ENCODE peak calls at places on chromosomes 3 and 15, in ten cellular contexts. H is NCI-H1105; T is NCI-H460; C is GM03348; S is Daoy; X is RCC 7860; L is CD8-positive, alpha-beta memory T cell; U is brain microvascular endothelial cell; M is GM12865; Y is cerebellar cortex. P is an unnamed sample.
A peak's percentile ranks its signal among the peaks of the same experiment; 100 is the strongest.

GRCh38 chr3:111961461-111962269 is 17.2 kb upstream of the ABHD10 start:
- DNase-seq in T (no peak), X (no peak), S (no peak), C (peak; percentile 12), L (no peak), Y (no peak), U (no peak), H (no peak), M (no peak), P (no peak)

GRCh38 chr3:172279191-172279640 is 169.0 kb downstream of the GHSR start:
- DNase-seq in H (peak; percentile 69), S (no peak), T (no peak), M (no peak), X (no peak), Y (peak; percentile 83), C (no peak), U (no peak), L (no peak), P (no peak)

GRCh38 chr3:40827942-40828688 is 303.4 kb downstream of the ZNF621 start:
- DNase-seq in U (peak; percentile 57), S (peak; percentile 7), X (peak; percentile 71), M (no peak), H (no peak), T (no peak), C (no peak), L (no peak), Y (no peak), P (no peak)

GRCh38 chr3:78322780-78323179 is 1282.9 kb downstream of the ROBO2 start:
- DNase-seq in U (no peak), S (no peak), T (no peak), L (no peak), Y (no peak), C (no peak), X (no peak), H (no peak), M (peak; percentile 1), P (no peak)

GRCh38 chr3:156317457-156317856 is 197.1 kb downstream of the KCNAB1 start:
- DNase-seq in C (peak; percentile 17), U (peak; percentile 5), M (no peak), L (no peak), S (peak; percentile 68), X (peak; percentile 63), T (no peak), H (no peak), Y (no peak), P (no peak)

GRCh38 chr3:55159711-55160110 is 231.9 kb upstream of the LRTM1 start:
- DNase-seq in H (no peak), Y (no peak), U (no peak), C (no peak), X (peak; percentile 23), L (no peak), S (no peak), T (no peak), M (no peak), P (no peak)

GRCh38 chr15:29936353-29937049 is 114.2 kb upstream of the TJP1 start:
- DNase-seq in C (no peak), H (no peak), Y (no peak), T (no peak), L (no peak), M (no peak), S (no peak), U (no peak), X (no peak), P (no peak)

GRCh38 chr3:94256888-94257813 is 194.3 kb downstream of the NSUN3 start:
- DNase-seq in S (no peak), M (no peak), Y (no peak), T (no peak), C (no peak), H (no peak), U (no peak), X (no peak), L (no peak), P (no peak)

GRCh38 chr3:49470714-49471420 is 800 bp downstream of the DAG1 start:
- DNase-seq in S (no peak), T (no peak), C (no peak), U (no peak), H (no peak), M (no peak), X (no peak), Y (no peak), L (no peak), P (peak; percentile 38)

GRCh38 chr15:86001200-86001599 is 78.5 kb upstream of the AGBL1 start:
- DNase-seq in U (no peak), S (no peak), X (no peak), Y (no peak), H (no peak), T (no peak), L (no peak), C (no peak), M (no peak), P (no peak)

GRCh38 chr15:44882499-44882968 is 74.0 kb upstream of the TERB2 start:
- DNase-seq in L (no peak), M (peak; percentile 93), S (peak; percentile 81), Y (no peak), U (no peak), X (peak; percentile 50), H (no peak), T (no peak), C (no peak), P (no peak)

GRCh38 chr15:62606376-62607164 is 436.0 kb upstream of the TPM1 start:
- DNase-seq in X (peak; percentile 99), L (no peak), M (no peak), C (peak; percentile 93), T (no peak), Y (no peak), U (peak; percentile 98), S (peak; percentile 92), H (no peak), P (no peak)

GRCh38 chr15:72460393-72460792 is 13.7 kb upstream of the ARIH1 start:
- DNase-seq in U (no peak), T (no peak), S (no peak), H (no peak), Y (no peak), L (no peak), X (no peak), M (no peak), C (no peak), P (no peak)

GRCh38 chr3:55519016-55519415 is 31.9 kb upstream of the WNT5A start:
- DNase-seq in X (no peak), Y (no peak), U (no peak), M (no peak), C (peak; percentile 51), L (no peak), S (no peak), H (no peak), T (peak; percentile 40), P (no peak)

GRCh38 chr15:70099966-70100494 is 2.3 kb upstream of the TLE3 start:
- DNase-seq in M (peak; percentile 43), U (no peak), X (no peak), T (peak; percentile 33), L (no peak), S (peak; percentile 26), H (peak; percentile 42), Y (peak; percentile 23), C (no peak), P (peak; percentile 36)

GRCh38 chr3:8784676-8785435 is 15.4 kb upstream of the OXTR start:
- DNase-seq in T (no peak), U (no peak), C (no peak), S (no peak), X (no peak), H (no peak), Y (peak; percentile 12), L (no peak), M (no peak), P (no peak)

GRCh38 chr3:186520957-186521842 is 23.0 kb downstream of the CRYGS start:
- DNase-seq in X (no peak), S (no peak), U (no peak), L (no peak), M (peak; percentile 79), T (no peak), Y (no peak), H (no peak), C (no peak), P (peak; percentile 80)

GRCh38 chr15:59124261-59124660 is 19.3 kb downstream of the CCNB2 start:
- DNase-seq in U (no peak), C (no peak), S (no peak), X (no peak), L (no peak), H (no peak), T (no peak), M (no peak), Y (no peak), P (no peak)

GRCh38 chr15:34721802-34722795 is 32.7 kb downstream of the GJD2 start:
- DNase-seq in Y (peak; percentile 89), S (peak; percentile 54), C (peak; percentile 92), M (peak; percentile 2), X (no peak), T (peak; percentile 4), H (peak; percentile 51), L (no peak), U (peak; percentile 7), P (no peak)

GRCh38 chr15:57598346-57598745 is 6.6 kb downstream of the MYZAP start:
- DNase-seq in S (no peak), U (no peak), Y (no peak), T (no peak), X (no peak), H (no peak), C (no peak), L (no peak), M (no peak), P (no peak)

GRCh38 chr3:95923496-95924210 is 890.7 kb upstream of the EPHA6 start:
- DNase-seq in X (peak; percentile 89), S (no peak), T (no peak), L (no peak), C (peak; percentile 82), Y (no peak), M (no peak), U (peak; percentile 83), H (no peak), P (no peak)

GRCh38 chr3:29468150-29468549 is 187.3 kb downstream of the RBMS3 start:
- DNase-seq in Y (no peak), X (no peak), T (no peak), C (no peak), S (no peak), H (no peak), L (no peak), U (no peak), M (no peak), P (no peak)

GRCh38 chr3:193902557-193903256 is 233.2 kb upstream of the HES1 start:
- DNase-seq in L (no peak), C (no peak), S (no peak), Y (no peak), U (no peak), H (no peak), T (no peak), X (no peak), M (no peak), P (no peak)

GRCh38 chr3:124768812-124769211 is 38.6 kb downstream of the UMPS start:
- DNase-seq in L (no peak), M (peak; percentile 47), T (no peak), Y (no peak), C (peak; percentile 46), U (no peak), H (no peak), X (no peak), S (peak; percentile 41), P (no peak)

GRCh38 chr3:141796436-141797166 is 33.4 kb downstream of the GRK7 start:
- DNase-seq in Y (no peak), S (no peak), H (no peak), L (peak; percentile 69), U (no peak), C (peak; percentile 38), M (peak; percentile 84), X (no peak), T (no peak), P (peak; percentile 79)

GRCh38 chr3:157257101-157257500 is 97.2 kb upstream of the CCNL1 start:
- DNase-seq in T (no peak), U (no peak), C (no peak), H (no peak), X (no peak), L (no peak), M (no peak), Y (no peak), S (no peak), P (no peak)

GRCh38 chr3:129486057-129487035 is 42.1 kb upstream of the RHO start:
- DNase-seq in M (peak; percentile 59), T (no peak), H (no peak), L (no peak), X (no peak), Y (no peak), C (peak; percentile 72), U (peak; percentile 14), S (peak; percentile 15), P (no peak)

GRCh38 chr15:76988874-76989780 is 5.8 kb upstream of the PSTPIP1 start:
- DNase-seq in Y (no peak), M (peak; percentile 39), X (no peak), H (no peak), U (no peak), L (no peak), T (no peak), S (no peak), C (no peak), P (no peak)

P was measured in OCI-LY7.